ENCODE peak calls at places on chromosomes 3 and 15, in seven cellular contexts. C is neural progenitor cell, U is neuronal stem cell, X is GM23338, M is A549, B is mesendoderm, T is H9. S is an unnamed sample.
A peak's percentile ranks its signal among the peaks of the same experiment; 100 is the strongest.

GRCh38 chr3:197151562-197151961 is 121.9 kb upstream of the MELTF start:
- DNase-seq in C (no peak), U (no peak), X (no peak), M (no peak), B (no peak), T (no peak), S (peak; percentile 64)

GRCh38 chr3:23601020-23601822 is 204.5 kb upstream of the UBE2E1 start:
- DNase-seq in C (no peak), U (no peak), X (peak; percentile 16), M (no peak), B (no peak), T (no peak), S (no peak)

GRCh38 chr15:87843312-87843711 is 413.2 kb downstream of the NTRK3 start:
- DNase-seq in C (no peak), U (no peak), X (no peak), M (no peak), B (no peak), T (no peak), S (no peak)

GRCh38 chr3:17602126-17602525 is 140.3 kb downstream of the TBC1D5 start:
- DNase-seq in C (no peak), U (no peak), X (no peak), M (no peak), B (peak; percentile 21), T (no peak), S (no peak)

GRCh38 chr15:73994912-73995622 is 551 bp downstream of the PML start:
- DNase-seq in C (no peak), U (no peak), X (peak; percentile 28), M (no peak), B (peak; percentile 26), T (no peak), S (peak; percentile 57)

GRCh38 chr3:23094890-23095462 is 108.2 kb upstream of the UBE2E2 start:
- DNase-seq in C (no peak), U (no peak), X (peak; percentile 18), M (peak; percentile 68), B (peak; percentile 41), T (no peak), S (no peak)

GRCh38 chr15:71312731-71313460 is 197.6 kb downstream of the THSD4 start:
- DNase-seq in C (no peak), U (no peak), X (no peak), M (no peak), B (peak; percentile 2), T (no peak), S (no peak)

GRCh38 chr3:114624676-114625181 is 330.9 kb downstream of the TIGIT start:
- DNase-seq in C (no peak), U (no peak), X (no peak), M (peak; percentile 68), B (peak; percentile 47), T (peak; percentile 28), S (no peak)

GRCh38 chr3:195131149-195131548 is 139.8 kb downstream of the XXYLT1 start:
- DNase-seq in C (no peak), U (no peak), X (no peak), M (no peak), B (no peak), T (no peak), S (no peak)

GRCh38 chr3:186209810-186210752 is 101.2 kb upstream of the ETV5 start:
- DNase-seq in C (peak; percentile 76), U (peak; percentile 61), X (peak; percentile 43), M (no peak), B (peak; percentile 84), T (peak; percentile 47), S (no peak)

GRCh38 chr3:49026536-49026935 is 2.7 kb downstream of the IMPDH2 start:
- DNase-seq in C (no peak), U (no peak), X (no peak), M (no peak), B (no peak), T (no peak), S (no peak)

GRCh38 chr15:74863239-74864056 is 9.7 kb downstream of the SCAMP2 start:
- DNase-seq in C (no peak), U (no peak), X (no peak), M (no peak), B (no peak), T (no peak), S (no peak)

GRCh38 chr3:58691997-58692396 is 25.4 kb upstream of the FAM3D start:
- DNase-seq in C (peak; percentile 70), U (peak; percentile 44), X (peak; percentile 79), M (no peak), B (peak; percentile 77), T (no peak), S (no peak)

GRCh38 chr15:90495067-90495466 is 34.7 kb upstream of the CRTC3 start:
- DNase-seq in C (no peak), U (no peak), X (no peak), M (no peak), B (no peak), T (no peak), S (no peak)

GRCh38 chr3:51717446-51717845 is 10.6 kb downstream of the GRM2 start:
- DNase-seq in C (no peak), U (no peak), X (no peak), M (no peak), B (no peak), T (no peak), S (no peak)

GRCh38 chr3:23422511-23422851 is 219.4 kb downstream of the UBE2E2 start:
- DNase-seq in C (no peak), U (no peak), X (no peak), M (no peak), B (no peak), T (no peak), S (no peak)

GRCh38 chr3:24433838-24434591 is 60.6 kb downstream of the THRB start:
- DNase-seq in C (no peak), U (no peak), X (no peak), M (no peak), B (no peak), T (no peak), S (no peak)

GRCh38 chr3:4894891-4895530 is 84.2 kb upstream of the BHLHE40 start:
- DNase-seq in C (no peak), U (no peak), X (no peak), M (no peak), B (no peak), T (no peak), S (no peak)

GRCh38 chr15:31455499-31455898 is 128.9 kb downstream of the KLF13 start:
- DNase-seq in C (no peak), U (no peak), X (peak; percentile 49), M (no peak), B (peak; percentile 48), T (peak; percentile 29), S (no peak)

GRCh38 chr3:10223676-10224639 is 24.3 kb upstream of the TATDN2 start:
- DNase-seq in C (no peak), U (no peak), X (no peak), M (no peak), B (no peak), T (no peak), S (no peak)

GRCh38 chr15:70423267-70423666 is 325.6 kb upstream of the TLE3 start:
- DNase-seq in C (no peak), U (no peak), X (no peak), M (no peak), B (no peak), T (no peak), S (no peak)

GRCh38 chr15:84840741-84841429 is 23.7 kb downstream of the ALPK3 start:
- DNase-seq in C (no peak), U (no peak), X (no peak), M (no peak), B (no peak), T (peak; percentile 22), S (no peak)
- H3K4me2 ChIP-seq in C (no peak overlapping the region), U (no peak overlapping the region), X (no peak overlapping the region), M (peak overlapping the region; percentile 40), B (no peak overlapping the region), T (no peak overlapping the region), S (no peak overlapping the region)

GRCh38 chr3:143165211-143165610 is 45.6 kb downstream of the CHST2 start:
- DNase-seq in C (no peak), U (no peak), X (no peak), M (no peak), B (no peak), T (no peak), S (no peak)
- H3K4me2 ChIP-seq in C (no peak overlapping the region), U (no peak overlapping the region), X (no peak overlapping the region), M (no peak overlapping the region), B (no peak overlapping the region), T (no peak overlapping the region), S (no peak overlapping the region)

GRCh38 chr15:56770191-56770590 is 36.9 kb upstream of the ZNF280D start:
- DNase-seq in C (no peak), U (no peak), X (no peak), M (no peak), B (no peak), T (no peak), S (no peak)

GRCh38 chr15:56763496-56763895 is 30.2 kb upstream of the ZNF280D start:
- DNase-seq in C (no peak), U (no peak), X (no peak), M (no peak), B (no peak), T (no peak), S (no peak)

GRCh38 chr15:56767315-56767714 is 34.0 kb upstream of the ZNF280D start:
- DNase-seq in C (no peak), U (no peak), X (no peak), M (no peak), B (no peak), T (no peak), S (no peak)

GRCh38 chr15:56763082-56763481 is 29.8 kb upstream of the ZNF280D start:
- DNase-seq in C (no peak), U (no peak), X (no peak), M (no peak), B (no peak), T (no peak), S (no peak)

GRCh38 chr15:56765252-56765651 is 31.9 kb upstream of the ZNF280D start:
- DNase-seq in C (no peak), U (no peak), X (no peak), M (no peak), B (no peak), T (no peak), S (no peak)
- H3K4me2 ChIP-seq in C (no peak overlapping the region), U (no peak overlapping the region), X (no peak overlapping the region), M (no peak overlapping the region), B (no peak overlapping the region), T (no peak overlapping the region), S (no peak overlapping the region)

GRCh38 chr3:60303160-60303559 is 948.1 kb downstream of the FHIT start:
- DNase-seq in C (no peak), U (no peak), X (no peak), M (no peak), B (peak; percentile 16), T (no peak), S (no peak)

GRCh38 chr3:60307800-60308199 is 943.5 kb downstream of the FHIT start:
- DNase-seq in C (no peak), U (no peak), X (no peak), M (no peak), B (no peak), T (no peak), S (no peak)

GRCh38 chr3:60309539-60310268 is 941.5 kb downstream of the FHIT start:
- DNase-seq in C (no peak), U (no peak), X (no peak), M (no peak), B (no peak), T (no peak), S (no peak)

GRCh38 chr3:60301142-60301541 is 950.1 kb downstream of the FHIT start:
- DNase-seq in C (no peak), U (no peak), X (no peak), M (no peak), B (no peak), T (no peak), S (no peak)

DNA sequence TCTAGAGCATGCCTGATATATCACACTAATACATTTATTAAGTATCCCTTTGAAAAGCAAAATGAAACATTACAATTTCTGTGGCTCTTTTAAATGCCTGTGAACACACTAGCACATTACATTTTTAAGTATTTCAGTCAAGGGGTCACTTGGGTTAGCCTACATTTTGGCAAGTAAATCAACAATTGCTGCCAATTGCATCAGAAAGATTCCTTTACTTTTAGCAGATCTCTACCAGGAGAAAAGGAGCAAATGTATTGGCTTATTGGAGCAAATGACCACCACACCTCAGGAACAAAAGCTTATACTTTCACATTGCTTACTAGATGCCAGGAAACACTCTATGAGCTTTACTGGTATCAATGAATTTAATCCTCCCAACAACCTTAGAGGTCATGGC is 947.1 kb downstream of the FHIT start:
- DNase-seq in C (no peak), U (no peak), X (no peak), M (no peak), B (peak; percentile 13), T (no peak), S (no peak)
- H3K4me2 ChIP-seq in C (no peak overlapping the region), U (no peak overlapping the region), X (no peak overlapping the region), M (no peak overlapping the region), B (no peak overlapping the region), T (no peak overlapping the region), S (no peak overlapping the region)